ENCODE peak calls at places on chromosomes 4 and X, in four cellular contexts. F is K562, X is A549, S is HepG2. J is an unnamed sample.

GRCh38 chr4:165398570-165398969 is 19.8 kb downstream of the CPE start:
- DNase-seq in F (peak), S (no peak), X (peak), J (no peak)

GRCh38 chr4:173189117-173189693 is 20.6 kb downstream of the GALNT7 start:
- DNase-seq in F (no peak), X (no peak), S (no peak), J (no peak)

GRCh38 chrX:75086731-75087195 is 69.3 kb downstream of the ABCB7 start:
- DNase-seq in X (no peak), F (no peak), S (no peak), J (no peak)

GRCh38 chr4:3330682-3331081 is 37.9 kb downstream of the RGS12 start:
- DNase-seq in X (no peak), S (no peak), F (no peak), J (no peak)

GRCh38 chr4:177309525-177310371 is at the start of gene NEIL3:
- DNase-seq in X (peak), S (peak), F (peak), J (peak)

GRCh38 chr4:72809208-72809607 is 240.2 kb upstream of the ADAMTS3 start:
- DNase-seq in X (no peak), S (no peak), F (no peak), J (no peak)

GRCh38 chr4:23805381-23805780 is 84.5 kb downstream of the PPARGC1A start:
- DNase-seq in F (no peak), S (no peak), X (no peak), J (no peak)

GRCh38 chr4:24237709-24238108 is 346.6 kb downstream of the DHX15 start:
- DNase-seq in X (no peak), S (no peak), F (no peak), J (no peak)

GRCh38 chr4:139774759-139775487 is 109.3 kb downstream of the MGST2 start:
- DNase-seq in X (no peak), F (no peak), S (no peak), J (no peak)

GRCh38 chr4:14749910-14750309 is 252.4 kb upstream of the CPEB2 start:
- DNase-seq in X (no peak), S (no peak), F (no peak), J (no peak)

GRCh38 chr4:97498875-97499274 is 644.4 kb downstream of the STPG2 start:
- DNase-seq in F (no peak), S (no peak), X (peak), J (no peak)

GRCh38 chrX:129773649-129774458 is 5.9 kb upstream of the SASH3 start:
- DNase-seq in F (peak), X (no peak), S (peak), J (no peak)

GRCh38 chrX:96685205-96686099 is 810 bp downstream of the DIAPH2 start:
- DNase-seq in S (peak), X (no peak), F (no peak), J (no peak)

GRCh38 chrX:63922221-63922620 is 137.2 kb upstream of the ARHGEF9 start:
- DNase-seq in F (no peak), S (no peak), X (no peak), J (no peak)

GRCh38 chr4:177489847-177490246 is 47.6 kb upstream of the AGA start:
- DNase-seq in X (no peak), F (no peak), S (no peak), J (no peak)

GRCh38 chr4:161952382-161952781 is 211.4 kb downstream of the FSTL5 start:
- DNase-seq in S (no peak), F (no peak), X (no peak), J (no peak)

GRCh38 chr4:85905761-85906160 is 430.8 kb downstream of the ARHGAP24 start:
- DNase-seq in X (no peak), F (no peak), S (no peak), J (no peak)

GRCh38 chrX:130658310-130658709 is 244.7 kb downstream of the ENOX2 start:
- DNase-seq in F (no peak), X (no peak), S (no peak), J (no peak)

GRCh38 chr4:188041721-188042120 is 46.1 kb downstream of the ZFP42 start:
- DNase-seq in S (no peak), F (no peak), X (no peak), J (no peak)

GRCh38 chrX:41688154-41688553 is 619 bp upstream of the GPR34 start:
- DNase-seq in S (no peak), X (no peak), F (no peak), J (no peak)

GRCh38 chrX:121365572-121366161 is 318.3 kb downstream of the GLUD2 start:
- DNase-seq in S (no peak), X (no peak), F (no peak), J (no peak)

GRCh38 chrX:341541-342101 is 23.0 kb upstream of the GTPBP6 start:
- DNase-seq in S (no peak), X (no peak), F (no peak), J (no peak)

GRCh38 chr4:145904413-145905177 is 34.0 kb downstream of the ZNF827 start:
- DNase-seq in F (no peak), X (no peak), S (no peak), J (no peak)

GRCh38 chr4:54384563-54384962 is 155.5 kb downstream of the PDGFRA start:
- DNase-seq in X (no peak), S (peak), F (no peak), J (no peak)

GRCh38 chr4:74431113-74431826 is 13.7 kb upstream of the AREG start:
- DNase-seq in S (no peak), X (no peak), F (no peak), J (peak)

GRCh38 chrX:117919755-117920154 is 196.9 kb downstream of the KLHL13 start:
- DNase-seq in F (no peak), X (no peak), S (no peak), J (no peak)

GRCh38 chr4:156190606-156191005 is 236.9 kb upstream of the CTSO start:
- DNase-seq in X (no peak), F (no peak), S (no peak), J (no peak)

GRCh38 chrX:133005038-133005437 is 46.6 kb upstream of the HS6ST2 start:
- DNase-seq in X (peak), S (peak), F (peak), J (no peak)

GRCh38 chr4:15562114-15562513 is 92.4 kb downstream of the CC2D2A start:
- DNase-seq in X (no peak), S (no peak), F (no peak), J (no peak)

GRCh38 chr4:89283226-89283974 is 24.2 kb downstream of the GPRIN3 start:
- DNase-seq in F (no peak), X (no peak), S (peak), J (no peak)

GRCh38 chr4:142583708-142584107 is 262.4 kb downstream of the INPP4B start:
- DNase-seq in X (no peak), F (no peak), S (no peak), J (no peak)

GRCh38 chr4:142579483-142579882 is 266.6 kb downstream of the INPP4B start:
- DNase-seq in X (no peak), F (no peak), S (no peak), J (no peak)

GRCh38 chr4:142582340-142582739 is 263.8 kb downstream of the INPP4B start:
- DNase-seq in X (no peak), S (no peak), F (no peak), J (no peak)

GRCh38 chr4:142581891-142582290 is 264.2 kb downstream of the INPP4B start:
- DNase-seq in X (no peak), F (no peak), S (no peak), J (no peak)

GRCh38 chr4:142585411-142585810 is 260.7 kb downstream of the INPP4B start:
- DNase-seq in S (no peak), F (no peak), X (no peak), J (no peak)
- TF ChIP-seq MAX in S (no peak), F (no peak), X (no peak), J (no peak)

GRCh38 chr4:56425518-56425917 is 9.9 kb downstream of the PPAT start:
- DNase-seq in S (no peak), X (no peak), F (no peak), J (no peak)

GRCh38 chr4:56424176-56424575 is 11.2 kb downstream of the PPAT start:
- DNase-seq in X (no peak), F (no peak), S (no peak), J (no peak)

GRCh38 chr4:56426273-56426672 is 9.1 kb downstream of the PPAT start:
- DNase-seq in X (no peak), F (no peak), S (no peak), J (no peak)

GRCh38 chr4:56430203-56430602 is 5.2 kb downstream of the PPAT start:
- DNase-seq in F (no peak), X (no peak), S (no peak), J (no peak)

DNA sequence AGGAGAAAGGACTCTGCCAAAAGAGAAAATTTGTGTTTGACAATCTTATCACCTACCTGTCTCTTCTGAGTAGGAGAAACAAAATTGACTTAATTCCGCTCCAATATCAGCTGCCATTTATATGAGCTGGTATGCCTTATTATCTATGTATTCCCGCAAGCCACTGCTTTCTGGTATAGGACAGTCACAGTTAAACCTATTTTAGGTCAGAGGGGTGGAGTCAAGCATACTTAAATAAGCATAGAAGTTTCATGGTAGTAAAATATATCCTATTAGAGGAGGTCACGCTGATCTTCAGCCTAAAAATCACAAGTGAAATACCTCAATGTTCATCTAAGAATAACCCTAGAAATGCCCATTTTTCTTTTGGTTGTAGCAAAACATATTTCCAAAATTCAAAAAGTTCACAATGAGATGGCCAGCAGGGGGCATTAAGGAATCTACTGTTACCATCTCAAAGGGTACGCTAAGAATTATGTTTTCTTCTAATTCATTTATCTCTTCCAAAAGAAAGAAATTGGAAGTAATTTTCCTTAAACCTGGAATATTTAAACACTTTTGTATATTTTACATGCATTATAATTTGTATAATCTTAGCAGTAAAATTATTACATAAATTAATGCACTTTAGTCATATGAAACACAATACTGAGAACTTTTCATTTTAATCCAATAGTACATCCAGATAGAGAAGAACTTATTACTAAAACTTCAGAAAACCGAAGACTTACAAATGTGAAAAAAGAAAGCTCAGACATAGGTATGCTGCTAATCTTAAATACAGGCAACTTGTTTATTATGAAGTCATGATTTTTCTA is 10.5 kb downstream of the PPAT start:
- DNase-seq in S (no peak), F (peak), X (peak), J (no peak)
- TF ChIP-seq BHLHE40 in S (no peak), F (no peak), X (no peak), J (no peak)

GRCh38 chr4:78004270-78004669 is 52.9 kb upstream of the FRAS1 start:
- DNase-seq in X (no peak), S (no peak), F (no peak), J (no peak)
- TF ChIP-seq MAX in X (no peak), S (no peak), F (no peak), J (no peak)

DNA sequence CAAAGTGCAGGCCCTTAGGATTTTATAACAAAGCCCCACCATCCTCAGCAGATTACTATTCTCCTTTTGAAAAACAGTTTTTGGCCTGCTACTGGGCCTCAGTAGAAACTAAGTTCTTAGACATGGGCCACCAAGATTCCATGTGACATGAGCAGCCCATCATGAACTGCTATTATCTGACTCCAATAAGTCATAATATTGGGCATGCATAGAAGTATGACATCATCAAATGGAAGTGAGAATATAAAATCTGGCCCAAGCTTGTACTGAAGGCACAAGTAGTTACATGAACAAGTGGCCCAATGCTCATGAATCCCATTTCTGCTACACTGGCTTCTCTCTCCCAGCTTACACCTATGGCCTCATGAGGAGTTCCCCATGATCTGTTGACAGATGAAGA is 404.8 kb downstream of the EPHA5 start:
- DNase-seq in X (no peak), F (no peak), S (no peak), J (no peak)
- TF ChIP-seq BHLHE40 in X (no peak), F (no peak), S (no peak), J (no peak)

J was measured in GM12878.